ENCODE peak calls at places on chromosomes 1 and 21, in six cellular contexts. M is cardiac fibroblast, S is suprapubic skin, D is fibroblast of the aortic adventitia, B is GM06990, N is lung. I is an unnamed sample.
A peak's percentile ranks its signal among the peaks of the same experiment; 100 is the strongest.

GRCh38 chr1:30684881-30685795 is 38.2 kb downstream of the MATN1 start:
- DNase-seq in B (no peak), M (no peak), N (peak; percentile 91), S (no peak), D (no peak), I (peak; percentile 92)

GRCh38 chr1:29391362-29391880 is 155.1 kb downstream of the PTPRU start:
- DNase-seq in N (no peak), D (no peak), B (no peak), M (no peak), S (no peak), I (no peak)

GRCh38 chr1:200116324-200116723 is 88.8 kb downstream of the NR5A2 start:
- DNase-seq in B (no peak), M (no peak), N (no peak), D (no peak), S (no peak), I (no peak)

GRCh38 chr1:25559031-25559430 is 15.6 kb downstream of the LDLRAP1 start:
- DNase-seq in B (no peak), S (no peak), N (no peak), M (no peak), D (no peak), I (no peak)

GRCh38 chr1:162008799-162009198 is 14.9 kb downstream of the OLFML2B start:
- DNase-seq in D (no peak), S (no peak), M (no peak), B (no peak), N (no peak), I (no peak)

GRCh38 chr1:184691719-184692324 is 62.8 kb downstream of the EDEM3 start:
- DNase-seq in S (no peak), B (no peak), D (peak; percentile 76), N (no peak), M (peak; percentile 70), I (peak; percentile 12)

GRCh38 chr21:32143222-32143939 is 135.5 kb downstream of the MIS18A start:
- DNase-seq in S (peak; percentile 69), N (no peak), M (no peak), B (no peak), D (peak; percentile 59), I (no peak)

GRCh38 chr1:43446388-43446740 is 7.4 kb downstream of the HYI start:
- DNase-seq in N (no peak), M (no peak), D (no peak), B (no peak), S (peak; percentile 30), I (no peak)

DNA sequence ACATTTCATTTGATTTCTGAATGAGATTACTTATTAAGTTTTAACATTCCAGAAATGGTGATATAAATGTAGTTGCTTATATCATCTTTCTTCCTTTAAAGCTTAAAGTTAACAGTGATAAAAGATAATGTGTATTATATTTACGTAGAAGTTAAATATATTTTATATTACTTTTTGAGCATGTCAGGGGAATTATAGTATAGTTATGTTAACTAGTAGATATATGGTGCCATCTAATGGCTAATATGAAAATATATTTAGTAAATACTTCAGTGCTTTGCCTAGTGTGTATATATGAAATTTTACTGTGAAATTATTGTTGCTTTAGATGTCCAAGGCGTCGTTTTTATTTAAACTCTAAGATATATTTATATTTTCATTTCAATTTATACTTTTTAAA is 51.5 kb downstream of the SYT14 start:
- DNase-seq in D (peak; percentile 55), S (no peak), M (peak; percentile 53), B (no peak), N (no peak), I (no peak)
- TF ChIP-seq CTCF in D (no peak), S (no peak), M (peak; percentile 14), B (no peak), N (no peak), I (no peak)

GRCh38 chr1:76274302-76274701 is 199.8 kb downstream of the ST6GALNAC3 start:
- DNase-seq in S (no peak), B (no peak), D (no peak), N (no peak), M (no peak), I (no peak)

GRCh38 chr1:76284842-76285241 is 210.3 kb downstream of the ST6GALNAC3 start:
- DNase-seq in S (no peak), B (no peak), M (no peak), N (no peak), D (no peak), I (no peak)

GRCh38 chr1:76281306-76281705 is 206.8 kb downstream of the ST6GALNAC3 start:
- DNase-seq in M (no peak), N (no peak), S (no peak), B (no peak), D (no peak), I (no peak)

GRCh38 chr1:76278711-76279386 is 204.3 kb downstream of the ST6GALNAC3 start:
- DNase-seq in M (no peak), N (no peak), B (no peak), S (no peak), D (peak; percentile 1), I (no peak)

GRCh38 chr1:76279387-76279748 is 204.8 kb downstream of the ST6GALNAC3 start:
- DNase-seq in S (no peak), M (no peak), D (no peak), N (no peak), B (no peak), I (no peak)
- TF ChIP-seq CTCF in S (no peak), M (no peak), D (no peak), N (no peak), B (no peak), I (no peak)

GRCh38 chr21:37496972-37497371 is 130.4 kb downstream of the DYRK1A start:
- DNase-seq in D (peak; percentile 30), N (no peak), S (no peak), B (no peak), M (peak; percentile 39), I (no peak)
- TF ChIP-seq CTCF in D (peak; percentile 16), N (no peak), S (no peak), B (peak; percentile 9), M (peak; percentile 27), I (no peak)

DNA sequence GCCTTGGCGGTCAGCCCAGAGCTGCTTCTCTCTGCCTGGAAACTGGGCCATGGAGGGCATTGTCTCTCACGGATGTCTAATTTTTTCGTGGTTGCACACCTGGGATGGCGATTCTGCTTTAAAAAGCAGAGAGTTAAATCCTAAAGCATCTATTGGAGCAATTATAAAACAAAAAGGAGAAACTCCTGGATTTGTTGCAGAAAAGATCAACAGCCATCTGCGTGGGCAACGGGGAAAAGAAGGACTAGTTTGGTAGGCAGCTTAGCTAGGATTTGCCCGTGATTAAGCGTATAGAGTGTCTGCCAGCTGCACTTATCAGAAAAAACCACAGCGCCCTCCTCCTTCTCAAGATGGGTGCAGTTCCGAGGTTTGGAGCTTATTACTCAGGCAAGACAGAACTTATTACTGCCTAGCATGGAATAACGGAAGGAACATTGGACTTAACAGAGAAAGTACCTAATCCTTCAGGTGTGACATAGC is 524 bp upstream of the SLC25A24 start:
- DNase-seq in S (peak; percentile 65), D (peak; percentile 84), N (peak; percentile 60), M (peak; percentile 79), B (no peak), I (peak; percentile 6)
- TF ChIP-seq CTCF in S (no peak), D (peak; percentile 37), N (peak; percentile 3), M (peak; percentile 24), B (no peak), I (no peak)

GRCh38 chr1:233730809-233731208 is 116.9 kb downstream of the KCNK1 start:
- DNase-seq in N (no peak), S (no peak), B (no peak), D (no peak), M (no peak), I (peak; percentile 12)
- TF ChIP-seq CTCF in N (no peak), S (no peak), B (no peak), D (peak; percentile 4), M (no peak), I (no peak)

GRCh38 chr1:170593173-170593572 is 61.2 kb downstream of the GORAB start:
- DNase-seq in B (no peak), N (no peak), S (no peak), D (peak; percentile 22), M (no peak), I (peak; percentile 7)
- TF ChIP-seq CTCF in B (no peak), N (no peak), S (no peak), D (no peak), M (no peak), I (no peak)

GRCh38 chr1:232610187-232610901 is 19.6 kb downstream of the SIPA1L2 start:
- DNase-seq in D (no peak), N (no peak), M (no peak), B (no peak), S (no peak), I (no peak)

GRCh38 chr1:232615401-232615800 is 14.5 kb downstream of the SIPA1L2 start:
- DNase-seq in N (no peak), M (no peak), B (no peak), D (no peak), S (no peak), I (no peak)

GRCh38 chr1:232613752-232614381 is 16.1 kb downstream of the SIPA1L2 start:
- DNase-seq in D (peak; percentile 97), N (no peak), M (peak; percentile 70), B (no peak), S (no peak), I (no peak)

GRCh38 chr1:232614811-232615210 is 15.1 kb downstream of the SIPA1L2 start:
- DNase-seq in B (no peak), D (no peak), M (no peak), S (no peak), N (no peak), I (no peak)

DNA sequence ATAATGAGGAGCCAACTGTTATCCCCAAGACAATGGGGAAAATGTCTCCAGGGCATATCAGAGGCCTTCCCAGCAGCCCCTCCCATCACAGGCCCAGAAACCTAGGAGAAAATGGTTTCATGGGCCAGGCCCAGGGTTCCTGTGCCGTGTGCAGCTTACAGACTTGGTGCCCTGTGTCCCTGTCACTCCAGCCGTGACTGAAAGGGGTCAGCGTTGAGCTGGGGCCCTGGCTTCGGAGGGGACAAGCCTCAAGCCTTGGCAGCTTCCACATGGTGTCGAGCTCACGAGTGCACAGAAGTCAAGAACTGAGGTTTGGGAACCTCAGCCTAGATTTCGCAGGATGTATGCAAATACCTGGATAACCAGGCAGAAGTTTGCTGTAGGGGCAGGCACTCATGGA is 18.1 kb downstream of the SIPA1L2 start:
- DNase-seq in S (no peak), D (no peak), B (no peak), M (no peak), N (no peak), I (no peak)
- TF ChIP-seq CTCF in S (no peak), D (no peak), B (peak; percentile 28), M (no peak), N (no peak), I (no peak)

I was measured in nephron progenitor cell.